ENCODE peak calls at places on chromosome X, in five cellular contexts. S, F, M, E and L are unnamed samples. For H3K9me3 and H3K27me3, the result is how much of the 10 kb centered on the place peaks cover.

GRCh38 chrX:33183366-33183765 is 28.0 kb downstream of the DMD start:
- DNase-seq in S (no peak), F (no peak), M (peak), E (peak), L (peak)

GRCh38 chrX:97401586-97402101 is 517.9 kb downstream of the RPA4 start:
- DNase-seq in S (no peak), F (peak), M (no peak), E (no peak), L (no peak)

GRCh38 chrX:2500681-2501151 is at the start of the genes DHRSX and ZBED1:
- DNase-seq in S (peak), F (peak), M (peak), E (peak), L (peak)

GRCh38 chrX:100413231-100413630 is 3.2 kb upstream of the PCDH19 start:
- DNase-seq in S (peak), F (peak), M (peak), E (peak), L (peak)

GRCh38 chrX:42934020-42934701 is 156.2 kb upstream of the PPP1R2C start:
- DNase-seq in S (no peak), F (no peak), M (no peak), E (no peak), L (no peak)

GRCh38 chrX:123405231-123405630 is 221.2 kb downstream of the GRIA3 start:
- DNase-seq in S (no peak), F (no peak), M (no peak), E (no peak), L (no peak)

GRCh38 chrX:76279007-76279406 is 106.1 kb downstream of the PBDC1 start:
- DNase-seq in S (peak), F (peak), M (no peak), E (peak), L (peak)

GRCh38 chrX:150544222-150544787 is 24.1 kb upstream of the MTM1 start:
- DNase-seq in S (peak), F (no peak), M (no peak), E (peak), L (no peak)

GRCh38 chrX:47373198-47373597 is 2.8 kb downstream of the ZNF157 start:
- DNase-seq in S (no peak), F (no peak), M (no peak), E (no peak), L (no peak)

GRCh38 chrX:110675866-110676265 is 119.8 kb downstream of the CHRDL1 start:
- DNase-seq in S (no peak), F (no peak), M (no peak), E (no peak), L (no peak)

GRCh38 chrX:70554081-70554480 is 109.4 kb downstream of the DLG3 start:
- DNase-seq in S (no peak), F (peak), M (no peak), E (no peak), L (no peak)

GRCh38 chrX:18855919-18856644 is 127.8 kb downstream of the PHKA2 start:
- DNase-seq in S (no peak), F (peak), M (no peak), E (no peak), L (no peak)

GRCh38 chrX:12956704-12957541 is 18.0 kb upstream of the TMSB4X start:
- DNase-seq in S (no peak), F (peak), M (no peak), E (no peak), L (no peak)

GRCh38 chrX:84182521-84182920 is 5.5 kb downstream of the RPS6KA6 start:
- DNase-seq in S (no peak), F (no peak), M (no peak), E (no peak), L (no peak)

GRCh38 chrX:47178337-47178736 is 15.3 kb upstream of the UBA1 start:
- DNase-seq in S (no peak), F (no peak), M (peak), E (peak), L (no peak)

GRCh38 chrX:25721564-25721963 is 416.6 kb upstream of the MAGEB18 start:
- DNase-seq in S (no peak), F (peak), M (no peak), E (no peak), L (no peak)

GRCh38 chrX:13077168-13077567 is 32.7 kb upstream of the FAM9C start:
- DNase-seq in S (no peak), F (peak), M (peak), E (no peak), L (peak)

GRCh38 chrX:151019837-151020236 is 36.7 kb downstream of the HMGB3 start:
- DNase-seq in S (no peak), F (peak), M (no peak), E (no peak), L (peak)

GRCh38 chrX:103687696-103688191 is 1.2 kb upstream of the MORF4L2 start:
- DNase-seq in S (peak), F (peak), M (peak), E (peak), L (peak)

GRCh38 chrX:10001496-10001895 is 34.3 kb downstream of the CLDN34 start:
- DNase-seq in S (no peak), F (no peak), M (no peak), E (no peak), L (peak)

GRCh38 chrX:1592863-1593201 is 1.4 kb downstream of the AKAP17A start:
- DNase-seq in S (no peak), F (peak), M (peak), E (no peak), L (no peak)

GRCh38 chrX:16114640-16115039 is 8.7 kb upstream of the GRPR start:
- DNase-seq in S (no peak), F (peak), M (no peak), E (no peak), L (no peak)

GRCh38 chrX:113260474-113260873 is 419.8 kb upstream of the AMOT start:
- DNase-seq in S (peak), F (peak), M (no peak), E (peak), L (no peak)

GRCh38 chrX:18828832-18829404 is 121.5 kb downstream of the PPEF1 start:
- DNase-seq in S (no peak), F (no peak), M (no peak), E (no peak), L (peak)

GRCh38 chrX:46642145-46642544 is 68.6 kb downstream of the CHST7 start:
- DNase-seq in S (peak), F (peak), M (no peak), E (no peak), L (no peak)

GRCh38 chrX:37378830-37379229 is 29.7 kb downstream of the PRRG1 start:
- DNase-seq in S (no peak), F (no peak), M (no peak), E (no peak), L (no peak)

DNA sequence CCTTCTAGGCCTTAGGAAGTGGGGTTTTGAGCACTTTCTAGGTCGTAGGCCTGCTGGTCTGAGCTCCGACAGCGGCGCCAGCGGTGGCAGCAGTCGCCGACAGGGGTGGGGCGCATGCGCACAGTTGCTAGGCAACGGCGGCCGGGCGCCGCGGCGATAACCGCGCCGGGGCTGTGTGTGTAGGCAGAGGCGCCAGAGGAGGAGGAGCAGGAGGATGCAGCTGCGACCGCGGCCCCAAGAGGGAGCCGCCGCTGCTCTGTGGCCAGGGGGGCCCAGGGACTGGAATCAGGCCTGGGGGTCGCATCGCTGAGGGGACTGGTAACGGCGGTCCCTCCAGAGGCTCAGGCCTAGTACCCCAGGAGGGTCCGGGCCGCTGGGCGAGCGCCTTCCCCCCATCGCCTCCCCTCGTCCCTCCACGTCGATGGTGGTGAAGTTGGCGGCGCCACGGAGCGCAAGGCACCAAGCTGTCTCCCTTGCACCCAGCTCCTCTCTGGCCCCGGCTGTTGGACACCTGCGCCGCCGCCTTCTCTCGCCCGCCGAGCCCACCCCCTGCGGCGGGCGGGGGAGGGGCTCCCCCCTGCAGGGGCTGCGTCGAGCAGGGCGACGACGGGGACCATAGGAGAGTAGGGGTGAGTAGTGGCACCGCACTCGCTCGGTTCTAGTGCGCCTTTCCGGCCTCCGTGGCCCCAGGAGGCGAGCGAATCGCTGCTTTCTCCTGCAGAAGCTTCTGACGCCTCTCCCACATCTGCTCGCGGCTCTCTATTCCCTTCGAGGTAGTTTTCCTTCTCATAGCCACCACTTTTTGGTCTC is 58.6 kb upstream of the ZC4H2 start:
- DNase-seq in S (peak), F (peak), M (peak), E (peak), L (peak)
- H3K4me3 ChIP-seq in S (peak), F (peak), M (peak), E (peak), L (no peak)

DNA sequence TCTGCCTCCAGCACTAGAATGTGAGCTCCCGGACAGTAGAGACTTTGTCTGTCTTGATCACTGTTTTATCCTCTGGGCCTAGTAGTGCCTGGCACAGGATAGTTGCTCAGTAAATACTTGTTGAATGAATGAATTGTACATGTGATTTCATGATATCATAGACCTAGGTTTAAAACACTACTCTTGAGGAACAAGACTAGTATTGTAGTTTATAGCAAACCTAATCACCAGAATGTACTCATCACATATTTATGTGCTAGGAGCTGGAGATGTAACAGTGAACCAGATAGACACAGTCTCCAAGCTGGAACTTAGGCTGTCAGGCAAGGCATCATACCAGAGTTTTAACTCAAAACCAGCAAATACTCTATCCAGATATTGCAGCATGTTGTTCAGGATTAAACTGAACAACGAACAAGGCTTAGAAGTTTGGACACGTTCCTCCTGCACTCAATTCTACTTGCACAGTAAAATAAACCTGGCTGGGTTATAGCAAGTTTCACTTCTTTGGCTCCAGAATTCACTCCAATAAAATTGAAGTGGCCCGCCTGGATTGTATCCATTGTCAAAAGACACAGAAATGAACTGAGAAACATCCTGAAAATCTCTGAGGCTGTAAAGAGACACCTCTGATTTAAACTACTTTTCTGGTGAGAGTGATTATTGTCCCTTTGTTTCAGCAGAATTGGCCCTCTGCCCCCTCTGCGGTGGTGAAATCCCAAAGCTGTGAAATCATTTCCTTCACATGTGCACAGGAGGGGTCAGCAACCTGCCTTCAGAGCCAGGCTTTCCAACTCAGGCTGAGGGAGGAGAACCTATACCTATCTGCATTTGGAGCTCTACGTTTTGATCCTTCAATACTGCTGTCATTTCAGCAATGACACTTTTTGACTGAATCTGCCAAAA is 23.2 kb downstream of the GAB3 start:
- DNase-seq in S (no peak), F (peak), M (peak), E (no peak), L (peak)
- H3K9me3 ChIP-seq in S (under half), F (under half), M (under half), E (under half), L (under half)

GRCh38 chrX:136950206-136950605 is 69.7 kb upstream of the RBMX start:
- DNase-seq in S (no peak), F (no peak), M (no peak), E (no peak), L (no peak)
- H3K27me3 ChIP-seq in S (under half), F (under half), M (under half), E (under half), L (under half)

DNA sequence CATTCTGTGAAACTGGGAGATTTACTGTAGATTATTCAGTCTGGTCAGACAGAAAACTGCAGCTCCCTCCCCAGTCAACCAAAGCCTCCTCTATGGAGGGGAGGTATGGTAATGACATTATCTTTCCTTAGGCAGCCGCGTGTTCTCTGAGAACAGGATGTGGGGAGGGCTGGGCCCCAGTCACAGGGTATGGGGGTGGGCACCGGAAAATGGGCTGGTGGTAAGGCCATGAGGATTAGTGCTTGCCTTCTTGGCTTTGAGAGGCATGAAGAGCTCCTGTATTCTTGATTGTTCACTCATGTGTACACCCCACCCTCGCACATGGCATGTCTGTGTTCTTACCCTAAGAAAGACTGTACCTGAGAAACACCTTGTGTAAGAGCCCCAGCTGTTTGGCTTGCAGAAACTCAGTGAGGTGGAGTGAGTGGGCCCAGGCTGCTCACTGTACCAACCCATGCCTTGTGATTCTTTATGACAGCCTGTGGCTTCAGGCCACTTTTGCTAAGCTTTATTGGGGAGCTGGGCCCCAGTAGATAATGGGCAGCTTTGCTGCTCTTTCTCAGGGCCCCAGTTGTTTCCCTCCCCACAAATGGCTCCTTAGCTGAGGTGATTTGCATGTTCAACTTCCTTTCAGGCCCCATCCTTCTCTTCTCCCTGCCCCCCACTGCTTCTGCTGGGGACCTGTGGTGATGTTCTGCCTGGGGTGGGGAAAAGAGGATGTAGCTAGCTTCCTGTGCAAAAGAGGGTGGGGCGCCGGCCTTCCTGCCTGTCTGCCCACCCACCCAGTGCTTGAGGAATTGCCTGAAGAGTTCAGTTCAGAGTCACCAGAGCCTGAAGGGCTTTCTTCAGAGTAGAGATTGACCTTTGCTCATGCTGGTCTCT is 30.7 kb downstream of the MSN start:
- DNase-seq in S (no peak), F (peak), M (peak), E (no peak), L (no peak)
- H3K4me3 ChIP-seq in S (no peak), F (no peak), M (no peak), E (no peak), L (no peak)

GRCh38 chrX:6468716-6469115 is 66.2 kb downstream of the VCX3A start:
- DNase-seq in S (no peak), F (no peak), M (no peak), E (no peak), L (no peak)

GRCh38 chrX:6460893-6461490 is 73.9 kb downstream of the VCX3A start:
- DNase-seq in S (no peak), F (no peak), M (no peak), E (no peak), L (no peak)

GRCh38 chrX:6465731-6466130 is 69.2 kb downstream of the VCX3A start:
- DNase-seq in S (no peak), F (no peak), M (no peak), E (no peak), L (no peak)
- H3K9me3 ChIP-seq in S (under half), F (under half), M (under half), E (under half), L (under half)

GRCh38 chrX:39361736-39362135 is 560.5 kb downstream of the MID1IP1 start:
- DNase-seq in S (no peak), F (peak), M (no peak), E (no peak), L (no peak)
- H3K27me3 ChIP-seq in S (under half), F (under half), M (under half), E (under half), L (under half)

DNA sequence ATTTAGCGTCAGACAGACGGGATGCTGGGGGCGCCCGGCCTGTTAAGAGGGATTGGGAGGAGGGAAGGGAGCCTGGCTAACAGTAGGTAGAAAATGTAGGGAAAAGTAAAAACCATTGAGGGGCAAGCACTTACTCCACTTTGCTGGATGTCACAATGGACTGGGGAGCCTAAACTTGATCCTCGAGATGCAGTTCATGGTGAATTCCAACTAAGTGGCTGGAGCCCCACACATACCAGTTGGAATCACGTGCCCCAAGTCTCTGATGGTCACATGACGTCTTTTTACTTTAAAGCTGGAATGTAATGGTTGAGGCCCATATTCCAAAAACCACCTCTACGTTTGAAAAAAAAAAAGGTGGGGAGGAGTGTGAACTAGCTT is 1.5 kb downstream of the PLS3 start:
- DNase-seq in S (peak), F (peak), M (no peak), E (no peak), L (peak)
- H3K4me3 ChIP-seq in S (peak), F (peak), M (peak), E (peak), L (peak)

DNA sequence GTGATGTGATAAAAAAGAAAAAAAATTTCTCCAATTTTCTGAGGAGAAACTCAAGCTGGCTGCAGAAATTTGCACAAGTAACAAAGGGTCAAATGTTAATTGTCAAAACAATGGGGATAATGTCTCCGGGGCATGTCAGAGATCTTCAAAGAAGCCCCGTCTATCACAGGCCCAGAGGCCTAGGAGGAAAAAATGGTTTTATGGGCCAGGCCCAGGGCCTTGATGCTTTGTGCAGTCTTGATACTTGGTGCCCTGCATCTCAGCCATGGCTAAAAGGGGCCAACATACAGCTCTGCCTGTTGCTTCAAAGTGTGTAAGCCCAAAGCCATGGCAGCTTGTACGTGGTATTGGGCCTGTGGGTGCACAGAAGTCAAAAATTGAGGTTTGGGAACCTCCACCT is 961.0 kb downstream of the FAM133A start:
- DNase-seq in S (no peak), F (no peak), M (no peak), E (no peak), L (no peak)
- H3K9me3 ChIP-seq in S (under half), F (under half), M (under half), E (half or more), L (under half)